ENCODE peak calls at places on chromosome 7, in six cellular contexts. U is ovary, G is pancreas, F is left ventricle myocardium inferior, A is heart left ventricle, J is foreskin keratinocyte. D is an unnamed sample. For H3K27me3, the result is how much of the 10 kb centered on the place peaks cover.

GRCh38 chr7:50347693-50348092 is 43.2 kb downstream of the IKZF1 start:
- DNase-seq in U (no peak), G (no peak), F (no peak), A (no peak), J (no peak), D (no peak)

GRCh38 chr7:14505906-14506305 is 396.6 kb downstream of the DGKB start:
- DNase-seq in U (no peak), G (no peak), F (no peak), A (no peak), J (peak), D (no peak)

GRCh38 chr7:92874567-92874966 is 38.2 kb upstream of the CDK6 start:
- DNase-seq in U (no peak), G (no peak), F (no peak), A (no peak), J (no peak), D (no peak)

GRCh38 chr7:19698331-19698730 is 10.5 kb downstream of the POLR1F start:
- DNase-seq in U (no peak), G (no peak), F (no peak), A (no peak), J (no peak), D (no peak)

GRCh38 chr7:32102432-32102851 is 32.2 kb upstream of the PDE1C start:
- DNase-seq in U (no peak), G (no peak), F (peak), A (peak), J (no peak), D (no peak)

GRCh38 chr7:74467876-74468275 is 14.2 kb downstream of the GTF2IRD1 start:
- DNase-seq in U (no peak), G (no peak), F (no peak), A (no peak), J (no peak), D (no peak)

GRCh38 chr7:84512055-84512454 is 317.5 kb upstream of the SEMA3A start:
- DNase-seq in U (no peak), G (no peak), F (no peak), A (no peak), J (no peak), D (no peak)

GRCh38 chr7:43584200-43584586 is 1.3 kb downstream of the STK17A start:
- DNase-seq in U (no peak), G (no peak), F (no peak), A (peak), J (peak), D (no peak)

GRCh38 chr7:135527025-135527424 is 17.1 kb upstream of the CNOT4 start:
- DNase-seq in U (no peak), G (no peak), F (no peak), A (no peak), J (no peak), D (no peak)

GRCh38 chr7:54354436-54354835 is 187.7 kb upstream of the VSTM2A start:
- DNase-seq in U (no peak), G (no peak), F (no peak), A (no peak), J (no peak), D (no peak)

GRCh38 chr7:116062666-116063065 is 32.1 kb upstream of the TFEC start:
- DNase-seq in U (no peak), G (no peak), F (no peak), A (no peak), J (no peak), D (no peak)

GRCh38 chr7:156238366-156239133 is 402.0 kb upstream of the RNF32 start:
- DNase-seq in U (no peak), G (no peak), F (no peak), A (no peak), J (no peak), D (no peak)

GRCh38 chr7:156236936-156237599 is 403.5 kb upstream of the RNF32 start:
- DNase-seq in U (no peak), G (no peak), F (no peak), A (no peak), J (no peak), D (no peak)

GRCh38 chr7:156234666-156235494 is 405.7 kb upstream of the RNF32 start:
- DNase-seq in U (no peak), G (no peak), F (no peak), A (no peak), J (no peak), D (no peak)

GRCh38 chr7:156236181-156236889 is 404.2 kb upstream of the RNF32 start:
- DNase-seq in U (no peak), G (no peak), F (no peak), A (no peak), J (no peak), D (no peak)

DNA sequence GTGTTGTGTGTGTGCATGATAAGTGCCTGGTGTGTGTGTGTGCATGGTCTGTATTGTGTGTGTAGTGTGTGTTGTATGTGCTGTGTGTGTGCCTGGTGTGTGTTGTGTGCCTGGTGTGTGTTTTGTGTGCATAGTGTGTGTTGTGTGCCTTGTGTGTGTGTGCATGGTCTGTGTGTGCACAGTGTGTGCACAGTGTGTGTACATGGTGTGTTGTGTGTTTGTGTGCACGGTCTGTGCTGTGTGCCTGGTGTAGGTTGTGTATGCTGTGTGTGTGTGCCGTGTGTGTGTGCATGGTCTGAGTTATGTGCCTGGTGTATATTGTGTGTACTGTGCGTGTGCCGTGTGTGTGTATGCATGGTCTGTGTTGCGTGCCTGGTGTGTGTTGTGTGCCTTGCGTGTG is 403.0 kb upstream of the RNF32 start:
- DNase-seq in U (no peak), G (no peak), F (no peak), A (no peak), J (no peak), D (no peak)
- H3K27me3 ChIP-seq in U (under half), G (under half), F (under half), A (under half), J (under half), D (under half)

GRCh38 chr7:140304071-140304799 is 94.1 kb downstream of the SLC37A3 start:
- DNase-seq in U (no peak), G (no peak), F (no peak), A (no peak), J (peak), D (no peak)
- TF ChIP-seq CTCF in U (no peak), G (no peak), F (peak), A (peak), J (peak), D (peak)

GRCh38 chr7:1367501-1367900 is 91.8 kb downstream of the MICALL2 start:
- DNase-seq in U (no peak), G (no peak), F (no peak), A (no peak), J (no peak), D (no peak)
- H3K27me3 ChIP-seq in U (under half), G (under half), F (half or more), A (half or more), J (under half), D (half or more)

GRCh38 chr7:55965805-55966421 is 1.5 kb downstream of the NIPSNAP2 start:
- DNase-seq in U (no peak), G (no peak), F (peak), A (peak), J (peak), D (no peak)

GRCh38 chr7:55963584-55964168 is 709 bp upstream of the NIPSNAP2 start:
- DNase-seq in U (no peak), G (no peak), F (no peak), A (no peak), J (no peak), D (no peak)

GRCh38 chr7:55964802-55965470 is 551 bp downstream of the NIPSNAP2 start:
- DNase-seq in U (peak), G (peak), F (peak), A (peak), J (peak), D (peak)

GRCh38 chr7:55961994-55962393 is 2.4 kb upstream of the NIPSNAP2 start:
- DNase-seq in U (no peak), G (no peak), F (no peak), A (no peak), J (peak), D (no peak)

DNA sequence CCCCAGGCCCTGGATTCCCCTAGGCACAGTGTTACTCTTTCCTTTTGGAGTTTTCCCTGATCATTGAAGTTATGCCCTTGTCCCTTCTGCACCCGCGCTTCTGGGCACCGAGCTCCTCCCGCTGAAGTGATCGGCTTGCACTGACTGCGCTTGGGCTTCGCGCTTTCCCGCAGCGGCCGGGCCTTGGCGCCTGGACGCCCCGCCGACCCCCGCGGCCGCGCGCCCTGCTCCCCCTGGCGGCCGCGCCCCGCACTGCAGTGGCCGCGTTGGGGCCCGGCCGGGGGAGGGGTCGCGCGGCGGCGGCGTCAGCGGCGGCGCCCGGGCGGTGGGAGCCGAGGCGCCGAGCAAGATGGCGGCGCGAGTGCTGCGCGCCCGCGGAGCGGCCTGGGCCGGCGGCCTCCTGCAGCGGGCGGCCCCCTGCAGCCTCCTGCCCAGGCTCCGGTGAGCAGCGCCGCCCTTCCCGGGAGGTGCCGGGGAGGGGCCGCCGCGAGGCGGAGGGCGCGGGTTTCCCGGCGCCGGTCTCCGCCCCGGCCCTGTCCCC is at the start of gene NIPSNAP2:
- DNase-seq in U (peak), G (peak), F (no peak), A (peak), J (no peak), D (peak)
- TF ChIP-seq CTCF in U (no peak), G (peak), F (peak), A (peak), J (peak), D (peak)

D was measured in dorsolateral prefrontal cortex.